ENCODE peak calls at places on chromosome 19, in seven cellular contexts. One of them, this sample, is unnamed.

GRCh38 chr19:55498246-55498645 is 10.0 kb downstream of the SSC5D start:
- DNase-seq in uterus: no peak
- DNase-seq in activated effector memory CD4-positive, alpha-beta T cell treated with Interleukin-2 at 50 U/mL for 16 hours: no peak
- DNase-seq in CD8-positive, alpha-beta T cell: no peak
- DNase-seq in anterior cingulate cortex: no peak
- DNase-seq in NCI-H2029 treated with DMSO at 0.1 percent for 48 hours: no peak
- DNase-seq in colonic mucosa: no peak
- DNase-seq in this sample: no peak

GRCh38 chr19:7902796-7903243 is 857 bp upstream of the MAP2K7 start:
- DNase-seq in uterus: no peak
- DNase-seq in activated effector memory CD4-positive, alpha-beta T cell treated with Interleukin-2 at 50 U/mL for 16 hours: no peak
- DNase-seq in CD8-positive, alpha-beta T cell: no peak
- DNase-seq in anterior cingulate cortex: no peak
- DNase-seq in NCI-H2029 treated with DMSO at 0.1 percent for 48 hours: no peak
- DNase-seq in colonic mucosa: peak; percentile 50
- DNase-seq in this sample: no peak

GRCh38 chr19:33580026-33580644 is 41.6 kb upstream of the CHST8 start:
- DNase-seq in uterus: no peak
- DNase-seq in activated effector memory CD4-positive, alpha-beta T cell treated with Interleukin-2 at 50 U/mL for 16 hours: no peak
- DNase-seq in CD8-positive, alpha-beta T cell: no peak
- DNase-seq in anterior cingulate cortex: no peak
- DNase-seq in NCI-H2029 treated with DMSO at 0.1 percent for 48 hours: peak; percentile 66
- DNase-seq in colonic mucosa: no peak
- DNase-seq in this sample: no peak

GRCh38 chr19:10431943-10432735 is 11.8 kb downstream of the PDE4A start:
- DNase-seq in uterus: no peak
- DNase-seq in activated effector memory CD4-positive, alpha-beta T cell treated with Interleukin-2 at 50 U/mL for 16 hours: peak; percentile 57
- DNase-seq in CD8-positive, alpha-beta T cell: peak; percentile 69
- DNase-seq in anterior cingulate cortex: no peak
- DNase-seq in NCI-H2029 treated with DMSO at 0.1 percent for 48 hours: no peak
- DNase-seq in colonic mucosa: peak; percentile 82
- DNase-seq in this sample: peak; percentile 64

GRCh38 chr19:13597625-13598024 is 91.3 kb upstream of the CACNA1A start:
- DNase-seq in uterus: peak; percentile 33
- DNase-seq in activated effector memory CD4-positive, alpha-beta T cell treated with Interleukin-2 at 50 U/mL for 16 hours: peak; percentile 15
- DNase-seq in CD8-positive, alpha-beta T cell: peak; percentile 42
- DNase-seq in anterior cingulate cortex: peak; percentile 21
- DNase-seq in NCI-H2029 treated with DMSO at 0.1 percent for 48 hours: peak; percentile 53
- DNase-seq in colonic mucosa: peak; percentile 48
- DNase-seq in this sample: peak; percentile 56

GRCh38 chr19:38850976-38851621 is 1.3 kb upstream of the HNRNPL start:
- DNase-seq in uterus: peak; percentile 48
- DNase-seq in activated effector memory CD4-positive, alpha-beta T cell treated with Interleukin-2 at 50 U/mL for 16 hours: no peak
- DNase-seq in CD8-positive, alpha-beta T cell: peak; percentile 49
- DNase-seq in anterior cingulate cortex: no peak
- DNase-seq in NCI-H2029 treated with DMSO at 0.1 percent for 48 hours: no peak
- DNase-seq in colonic mucosa: peak; percentile 56
- DNase-seq in this sample: peak; percentile 51

GRCh38 chr19:51726049-51726448 is 2.3 kb upstream of the HAS1 start:
- DNase-seq in uterus: no peak
- DNase-seq in activated effector memory CD4-positive, alpha-beta T cell treated with Interleukin-2 at 50 U/mL for 16 hours: no peak
- DNase-seq in CD8-positive, alpha-beta T cell: no peak
- DNase-seq in anterior cingulate cortex: peak; percentile 67
- DNase-seq in NCI-H2029 treated with DMSO at 0.1 percent for 48 hours: no peak
- DNase-seq in colonic mucosa: peak; percentile 39
- DNase-seq in this sample: peak; percentile 40

GRCh38 chr19:36032251-36033104 is at the start of gene CLIP3:
- DNase-seq in uterus: peak; percentile 81
- DNase-seq in activated effector memory CD4-positive, alpha-beta T cell treated with Interleukin-2 at 50 U/mL for 16 hours: no peak
- DNase-seq in CD8-positive, alpha-beta T cell: peak; percentile 49
- DNase-seq in anterior cingulate cortex: peak; percentile 90
- DNase-seq in NCI-H2029 treated with DMSO at 0.1 percent for 48 hours: peak; percentile 17
- DNase-seq in colonic mucosa: peak; percentile 32
- DNase-seq in this sample: peak; percentile 81

This sample was measured in WTC11.